ENCODE peak calls at places on chromosomes 13 and 19, in four cellular contexts. J is Karpas-422, K is left lung, Q is AG04450. H is an unnamed sample.

GRCh38 chr13:92303428-92303827 is 905.0 kb downstream of the GPC5 start:
- DNase-seq in J (no peak), K (no peak), Q (peak), H (no peak)

GRCh38 chr19:47109541-47110375 is 3.8 kb downstream of the ZC3H4 start:
- DNase-seq in J (peak), K (peak), Q (no peak), H (no peak)

GRCh38 chr13:75685239-75685697 is 49.1 kb downstream of the LMO7 start:
- DNase-seq in J (no peak), Q (peak), K (no peak), H (no peak)

GRCh38 chr19:3129112-3129511 is 6.7 kb upstream of the GNA15 start:
- DNase-seq in Q (peak), K (no peak), J (peak), H (no peak)

GRCh38 chr13:97300871-97301270 is 78.7 kb downstream of the MBNL2 start:
- DNase-seq in K (no peak), Q (no peak), J (no peak), H (no peak)

GRCh38 chr19:44684892-44685847 is 13.8 kb upstream of the CEACAM16 start:
- DNase-seq in K (peak), Q (peak), J (no peak), H (no peak)

GRCh38 chr13:73230714-73231113 is 171.9 kb downstream of the KLF5 start:
- DNase-seq in J (no peak), Q (no peak), K (no peak), H (no peak)

GRCh38 chr19:54190942-54191670 is at the start of gene TSEN34:
- DNase-seq in K (peak), J (peak), Q (no peak), H (peak)

GRCh38 chr13:97911311-97912138 is 42.0 kb upstream of the IPO5 start:
- DNase-seq in Q (no peak), K (no peak), J (peak), H (no peak)

GRCh38 chr13:49563513-49563912 is 21.8 kb downstream of the RCBTB1 start:
- DNase-seq in Q (no peak), J (no peak), K (no peak), H (no peak)

GRCh38 chr13:72694314-72694713 is 33.1 kb downstream of the MZT1 start:
- DNase-seq in Q (no peak), J (no peak), K (no peak), H (no peak)

GRCh38 chr13:74662895-74663294 is 528.7 kb upstream of the KLF12 start:
- DNase-seq in Q (no peak), K (no peak), J (no peak), H (no peak)

GRCh38 chr13:83248751-83249150 is 633.5 kb downstream of the SLITRK1 start:
- DNase-seq in J (no peak), Q (no peak), K (no peak), H (peak)

GRCh38 chr13:32838985-32839384 is 177.2 kb upstream of the KL start:
- DNase-seq in Q (no peak), J (no peak), K (no peak), H (no peak)

GRCh38 chr13:40438999-40439797 is 227.2 kb downstream of the FOXO1 start:
- DNase-seq in K (no peak), J (no peak), Q (no peak), H (no peak)

GRCh38 chr13:21542563-21542962 is 61.4 kb downstream of the MICU2 start:
- DNase-seq in J (no peak), Q (no peak), K (no peak), H (no peak)

GRCh38 chr19:11444059-11444458 is 8.6 kb downstream of the PRKCSH start:
- DNase-seq in K (no peak), J (no peak), Q (no peak), H (no peak)

DNA sequence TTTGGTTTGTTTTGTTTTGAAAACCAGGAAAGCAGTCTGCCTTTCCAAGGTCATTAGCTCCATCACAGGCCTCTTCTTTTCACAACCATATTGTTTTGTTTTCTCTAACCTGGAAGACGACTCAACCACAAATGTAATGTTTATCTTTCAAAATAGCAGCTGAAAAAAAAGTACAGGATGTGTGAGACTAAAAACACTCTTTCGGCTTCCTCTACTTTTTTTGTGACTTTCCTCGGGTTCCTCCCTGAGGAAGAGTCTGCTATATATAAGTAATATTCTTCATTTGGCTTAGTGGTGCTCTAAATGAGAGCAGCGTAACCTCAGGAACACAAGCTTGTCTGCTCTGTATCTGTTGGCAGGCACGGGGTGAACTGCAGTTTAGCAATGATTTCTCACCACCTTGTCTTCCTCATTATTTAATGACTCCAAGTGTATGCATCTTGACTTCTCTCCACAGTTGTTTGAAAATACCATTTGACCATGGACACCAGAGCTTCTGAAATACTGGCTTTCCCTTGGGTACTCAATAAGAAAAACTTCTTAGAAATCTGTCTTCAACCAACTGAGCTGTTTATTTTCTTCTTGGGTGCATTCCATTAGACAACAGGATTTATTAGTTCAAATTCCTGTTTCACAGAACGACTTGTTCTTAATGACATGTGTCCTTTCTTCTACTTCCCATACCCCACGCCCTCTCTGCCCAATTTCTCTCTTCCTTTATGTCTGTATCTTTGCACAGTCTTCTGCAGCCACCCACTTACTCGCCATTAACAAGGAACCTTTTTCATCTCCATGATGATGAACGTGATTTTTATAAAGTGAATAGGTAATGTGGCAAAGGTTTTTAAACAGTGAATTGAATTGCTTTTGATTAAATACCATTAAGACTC is 11.5 kb upstream of the ITM2B start:
- DNase-seq in J (no peak), K (no peak), Q (no peak), H (no peak)
- H3K27ac ChIP-seq in J (no peak), K (peak), Q (no peak), H (peak)

DNA sequence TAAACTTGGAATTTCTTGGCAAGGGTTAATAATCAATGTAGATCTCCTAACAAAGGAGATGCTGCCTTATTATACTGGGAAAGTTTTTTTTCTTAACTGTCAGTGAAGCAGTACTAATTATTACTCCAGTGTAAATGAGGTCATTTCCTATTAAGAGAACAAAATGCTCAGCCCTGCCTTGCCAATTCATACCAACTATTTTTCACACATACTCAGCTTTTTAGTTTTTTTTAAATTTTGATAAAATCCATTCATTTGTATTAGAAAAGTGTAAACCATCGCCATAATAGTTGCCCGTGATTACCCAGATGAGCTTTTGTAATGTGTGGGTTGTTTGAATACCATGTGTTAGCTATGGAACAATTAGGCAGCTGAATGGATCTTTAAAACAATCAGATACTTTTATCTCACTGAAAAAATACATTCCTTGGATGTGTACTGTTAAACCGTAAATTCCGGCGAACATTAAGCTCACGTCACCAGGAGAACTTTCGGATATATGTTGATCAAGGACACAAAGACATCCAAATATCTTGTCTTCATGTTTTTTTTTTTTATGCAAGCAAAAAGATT is 95.8 kb upstream of the ZNF536 start:
- DNase-seq in Q (no peak), J (no peak), K (no peak), H (no peak)
- H3K27ac ChIP-seq in Q (no peak), J (no peak), K (no peak), H (no peak)

DNA sequence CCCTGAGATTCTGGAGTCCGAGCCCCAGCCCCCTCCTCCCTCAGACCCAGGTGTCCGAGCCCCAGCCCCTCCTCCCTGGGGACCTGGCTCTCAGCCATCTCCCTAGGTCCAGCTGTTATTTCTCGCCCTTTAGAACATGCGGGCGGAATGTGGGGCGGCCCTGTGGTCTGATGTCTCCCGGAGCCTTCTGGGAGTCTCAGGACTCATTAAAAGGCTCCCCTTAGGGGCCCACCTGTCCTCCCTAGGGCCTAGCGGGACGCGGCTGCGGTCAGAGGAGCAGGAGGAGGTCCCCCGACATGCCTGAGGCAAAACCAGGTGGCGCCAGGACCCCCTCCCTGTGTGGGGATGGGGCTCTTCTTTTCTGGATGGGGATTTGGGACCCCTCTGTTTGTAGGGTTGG is at the start of gene MYBPC2:
- DNase-seq in Q (no peak), K (no peak), J (peak), H (no peak)
- H3K27ac ChIP-seq in Q (no peak), K (peak), J (peak), H (peak)

GRCh38 chr13:27271572-27272096 is 1.0 kb downstream of the RASL11A start:
- DNase-seq in J (no peak), K (no peak), Q (no peak), H (no peak)
- H3K27ac ChIP-seq in J (no peak), K (peak), Q (no peak), H (peak)